ENCODE peak calls at places on chromosomes 16 and 17, in six cellular contexts. E is HEK293T, N is GM12878, K is IMR-90, I is K562, B is HepG2. H is an unnamed sample.

GRCh38 chr17:55023626-55024025 is 55.1 kb downstream of the STXBP4 start:
- DNase-seq in K (peak), E (no peak), B (no peak), N (no peak), I (no peak), H (no peak)

GRCh38 chr16:48434653-48435318 is 49.6 kb upstream of the SIAH1 start:
- DNase-seq in B (no peak), I (no peak), N (no peak), K (peak), E (no peak), H (peak)

GRCh38 chr16:78500659-78501226 is 401.3 kb downstream of the WWOX start:
- DNase-seq in N (no peak), B (peak), I (no peak), K (no peak), E (no peak), H (no peak)

GRCh38 chr17:81003711-81004335 is 12.2 kb downstream of the CHMP6 start:
- DNase-seq in I (no peak), B (no peak), N (no peak), E (no peak), K (no peak), H (no peak)

GRCh38 chr17:75720656-75721462 is at the start of gene ITGB4:
- DNase-seq in E (peak), B (peak), N (no peak), I (peak), K (no peak), H (peak)

GRCh38 chr17:61018938-61019337 is 341.3 kb downstream of the BCAS3 start:
- DNase-seq in N (no peak), I (no peak), E (no peak), B (no peak), K (no peak), H (no peak)

GRCh38 chr17:50758989-50759544 is 8.3 kb downstream of the ANKRD40CL start:
- DNase-seq in I (no peak), B (no peak), K (no peak), E (no peak), N (no peak), H (no peak)

GRCh38 chr16:72840591-72841381 is 207.1 kb downstream of the ZFHX3 start:
- DNase-seq in E (no peak), N (no peak), B (no peak), I (no peak), K (peak), H (no peak)

GRCh38 chr17:57444632-57445031 is 188.3 kb downstream of the MSI2 start:
- DNase-seq in B (no peak), N (no peak), I (no peak), K (no peak), E (no peak), H (no peak)

GRCh38 chr16:54424043-54424451 is 137.5 kb upstream of the IRX3 start:
- DNase-seq in B (no peak), I (no peak), K (no peak), E (no peak), N (no peak), H (no peak)

GRCh38 chr17:27038676-27039075 is 255.2 kb upstream of the WSB1 start:
- DNase-seq in E (peak), N (no peak), B (peak), I (peak), K (no peak), H (peak)

GRCh38 chr16:85490407-85490806 is 122.7 kb upstream of the GSE1 start:
- DNase-seq in K (no peak), I (no peak), E (no peak), N (no peak), B (no peak), H (no peak)

GRCh38 chr16:89431158-89431584 is 59.2 kb downstream of the ANKRD11 start:
- DNase-seq in E (no peak), K (peak), I (no peak), B (no peak), N (no peak), H (peak)

GRCh38 chr17:9443811-9444210 is 131.8 kb downstream of the STX8 start:
- DNase-seq in E (no peak), K (no peak), N (no peak), I (no peak), B (no peak), H (no peak)

GRCh38 chr17:75516619-75517276 is 420 bp downstream of the TSEN54 start:
- DNase-seq in B (no peak), K (no peak), I (peak), N (no peak), E (peak), H (peak)

GRCh38 chr16:88116121-88116900 is 165.1 kb downstream of the BANP start:
- DNase-seq in I (no peak), E (no peak), N (no peak), K (peak), B (no peak), H (no peak)

GRCh38 chr16:58128721-58129096 is 472 bp downstream of the CFAP20 start:
- DNase-seq in K (no peak), B (no peak), I (peak), N (no peak), E (no peak), H (no peak)

GRCh38 chr17:33560165-33560564 is 267.1 kb upstream of the ASIC2 start:
- DNase-seq in B (no peak), I (no peak), K (peak), N (no peak), E (no peak), H (no peak)

GRCh38 chr16:67672739-67673662 is 6.4 kb downstream of the C16orf86 start:
- DNase-seq in E (peak), I (peak), K (peak), B (peak), N (no peak), H (peak)

GRCh38 chr17:41002814-41003213 is 3.1 kb upstream of the KRTAP3-2 start:
- DNase-seq in K (peak), E (no peak), N (no peak), I (no peak), B (peak), H (no peak)

GRCh38 chr17:1108810-1109605 is 70.8 kb downstream of the ABR start:
- DNase-seq in K (peak), B (no peak), N (no peak), I (no peak), E (peak), H (peak)

GRCh38 chr17:202501-202951 is 21.1 kb upstream of the DOC2B start:
- DNase-seq in B (no peak), N (no peak), E (no peak), K (no peak), I (no peak), H (no peak)

GRCh38 chr17:80997471-80998387 is 6.1 kb downstream of the CHMP6 start:
- DNase-seq in I (no peak), N (no peak), K (no peak), E (no peak), B (no peak), H (no peak)

GRCh38 chr16:48366165-48367093 is 18.8 kb downstream of the SIAH1 start:
- DNase-seq in I (peak), N (peak), B (peak), E (peak), K (peak), H (peak)

GRCh38 chr17:43330876-43331639 is 67.7 kb upstream of the ARL4D start:
- DNase-seq in N (no peak), E (no peak), K (peak), B (no peak), I (no peak), H (no peak)

GRCh38 chr17:43560461-43561427 is 14.6 kb upstream of the ETV4 start:
- DNase-seq in B (no peak), N (no peak), K (no peak), E (no peak), I (no peak), H (no peak)

GRCh38 chr16:29925173-29925804 is 737 bp downstream of the KCTD13 start:
- DNase-seq in I (peak), E (no peak), K (no peak), B (no peak), N (no peak), H (no peak)

GRCh38 chr16:84795338-84796053 is 24.3 kb upstream of the CRISPLD2 start:
- DNase-seq in K (peak), N (no peak), I (no peak), E (no peak), B (no peak), H (no peak)

GRCh38 chr17:45230787-45231480 is 9.2 kb downstream of the FMNL1 start:
- DNase-seq in K (peak), E (no peak), B (no peak), N (no peak), I (no peak), H (peak)

GRCh38 chr17:50468120-50469004 is at the start of gene CHAD:
- DNase-seq in K (no peak), B (no peak), N (no peak), I (no peak), E (no peak), H (no peak)

GRCh38 chr17:69166957-69167356 is 25.3 kb upstream of the ABCA6 start:
- DNase-seq in K (no peak), I (no peak), E (no peak), N (no peak), B (no peak), H (no peak)

GRCh38 chr16:86392751-86393150 is 117.6 kb upstream of the FOXF1 start:
- DNase-seq in I (no peak), N (no peak), K (peak), E (no peak), B (no peak), H (no peak)

GRCh38 chr17:67990909-67991308 is 5.4 kb downstream of the C17orf58 start:
- DNase-seq in I (no peak), N (no peak), E (no peak), K (no peak), B (no peak), H (no peak)

GRCh38 chr17:65850486-65850885 is 289.0 kb upstream of the AXIN2 start:
- DNase-seq in N (peak), B (no peak), I (no peak), E (no peak), K (peak), H (peak)

GRCh38 chr16:29738514-29738913 is 7.3 kb downstream of the C16orf54 start:
- DNase-seq in N (peak), I (no peak), E (no peak), B (no peak), K (no peak), H (no peak)

GRCh38 chr17:31425646-31426045 is 34.2 kb downstream of the RAB11FIP4 start:
- DNase-seq in K (no peak), N (no peak), E (no peak), B (peak), I (no peak), H (no peak)

GRCh38 chr16:84851192-84852127 is 31.7 kb downstream of the CRISPLD2 start:
- DNase-seq in E (no peak), N (no peak), B (peak), K (peak), I (no peak), H (peak)

GRCh38 chr17:4334332-4334731 is 32.1 kb downstream of the UBE2G1 start:
- DNase-seq in I (no peak), K (no peak), N (no peak), B (no peak), E (no peak), H (no peak)

GRCh38 chr17:81288715-81289114 is 6.4 kb downstream of the SLC38A10 start:
- DNase-seq in E (no peak), I (no peak), B (no peak), N (no peak), K (no peak), H (no peak)

DNA sequence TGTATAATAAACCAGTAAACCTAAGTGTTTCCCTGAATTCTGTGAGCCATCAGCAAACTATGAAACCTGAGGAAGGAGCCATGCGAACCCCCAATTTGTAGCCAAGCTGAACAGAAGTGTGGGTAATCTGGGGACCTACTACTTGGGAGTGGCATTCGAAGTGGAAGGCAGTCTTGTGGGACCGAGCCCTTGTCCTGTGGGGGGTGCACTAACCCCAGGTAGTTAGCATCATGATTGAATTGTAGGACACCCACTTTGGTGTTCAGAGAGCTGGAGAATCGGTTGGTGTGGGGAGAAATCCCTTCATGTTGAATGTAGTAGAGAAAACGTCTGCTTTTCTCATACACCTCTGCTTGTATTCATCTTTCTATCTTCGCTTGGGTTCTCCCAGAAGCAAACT is 79.7 kb upstream of the CPHXL start:
- DNase-seq in E (no peak), K (no peak), I (peak), N (no peak), B (no peak), H (no peak)
- TF ChIP-seq BHLHE40 in E (no peak), K (no peak), I (no peak), N (no peak), B (no peak), H (no peak)

DNA sequence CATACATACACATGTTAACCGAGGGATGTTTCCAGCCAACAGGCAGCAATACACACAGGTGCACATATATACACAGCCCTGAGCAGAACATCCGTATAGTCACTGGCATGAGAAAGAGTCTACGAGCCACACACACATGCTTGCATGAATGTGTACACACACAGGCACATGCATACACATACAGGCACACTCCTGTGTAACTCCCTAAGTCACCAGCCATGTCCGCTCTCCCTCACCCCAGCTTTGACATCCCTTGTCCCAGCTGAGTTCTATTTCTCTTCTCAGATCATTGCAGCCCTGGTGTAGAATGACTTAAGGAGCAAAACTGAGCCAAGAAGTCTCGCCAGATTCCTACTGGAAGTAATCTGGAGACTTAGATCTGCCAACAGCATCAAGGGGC is 13.1 kb downstream of the CDRT4 start:
- DNase-seq in B (no peak), N (no peak), E (no peak), K (no peak), I (no peak), H (no peak)
- TF ChIP-seq BHLHE40 in B (no peak), N (no peak), E (no peak), K (no peak), I (no peak), H (no peak)

DNA sequence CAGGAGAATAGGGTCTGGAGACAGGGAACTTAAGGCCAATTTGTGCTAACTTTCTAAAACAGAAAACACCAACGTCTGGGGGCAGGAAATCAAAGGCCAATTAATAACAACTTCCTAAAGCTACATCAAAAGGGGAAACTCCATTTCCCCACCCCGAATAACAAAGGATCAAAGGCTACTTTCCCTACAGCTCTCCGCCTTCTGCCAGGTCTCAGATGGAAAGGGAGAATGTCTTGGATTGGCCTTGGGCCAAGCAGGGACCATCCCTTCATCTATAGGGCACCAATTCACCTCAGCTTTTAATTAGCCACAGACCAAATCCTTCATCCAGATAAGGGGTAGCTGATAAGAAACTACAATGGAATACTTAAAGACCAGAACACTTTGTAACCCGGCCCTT is 116.9 kb upstream of the ZKSCAN2 start:
- DNase-seq in B (no peak), N (no peak), E (no peak), I (no peak), K (no peak), H (no peak)
- TF ChIP-seq BHLHE40 in B (no peak), N (no peak), E (no peak), I (no peak), K (no peak), H (no peak)

GRCh38 chr16:23836404-23837291 is 865 bp downstream of the PRKCB start:
- DNase-seq in I (peak), B (no peak), N (no peak), E (peak), K (no peak), H (no peak)
- TF ChIP-seq BHLHE40 in I (no peak), B (no peak), N (peak), E (no peak), K (no peak), H (no peak)

GRCh38 chr17:28499684-28500357 is 6.3 kb upstream of the FOXN1 start:
- DNase-seq in I (no peak), K (no peak), N (no peak), B (no peak), E (no peak), H (no peak)

GRCh38 chr17:28500712-28501379 is 5.3 kb upstream of the FOXN1 start:
- DNase-seq in B (no peak), K (no peak), I (peak), N (peak), E (no peak), H (no peak)

GRCh38 chr17:28498652-28499365 is 7.3 kb upstream of the FOXN1 start:
- DNase-seq in B (no peak), N (no peak), K (no peak), I (no peak), E (no peak), H (no peak)

GRCh38 chr17:28497931-28498330 is 8.2 kb upstream of the FOXN1 start:
- DNase-seq in E (no peak), B (no peak), K (no peak), I (no peak), N (no peak), H (no peak)

DNA sequence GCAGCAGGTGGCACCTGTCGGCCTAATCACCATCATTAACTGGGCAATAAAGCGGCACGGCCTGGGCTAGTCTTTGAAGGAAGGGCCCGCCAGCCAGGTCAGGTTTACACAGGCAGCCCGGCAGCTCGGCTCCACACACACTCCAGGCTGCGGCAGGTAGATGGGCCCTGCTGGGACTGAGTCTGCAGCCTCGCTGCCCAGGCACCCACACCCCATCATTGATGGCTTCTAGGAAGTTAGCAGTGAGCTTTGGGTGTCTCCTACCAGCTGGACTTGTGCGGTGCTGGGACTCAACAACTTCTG is 6.8 kb upstream of the FOXN1 start:
- DNase-seq in I (no peak), K (no peak), E (no peak), N (no peak), B (no peak), H (no peak)
- TF ChIP-seq BHLHE40 in I (no peak), K (no peak), E (no peak), N (no peak), B (no peak), H (no peak)